ENCODE peak calls at places on chromosomes 11 and 22, in nine cellular contexts. N is head of caudate nucleus; O is neural progenitor cell; P is endothelial cell; X is H54; L is renal cortical epithelial cell; F is COR-L47; B is tibial nerve; Z is activated CD4-positive, alpha-beta T cell treated with anti-CD3 and anti-CD28 coated beads for 48 hours. D is an unnamed sample.

GRCh38 chr11:119101367-119101758 is 290 bp downstream of the DPAGT1 start:
- DNase-seq in N (no peak), O (no peak), P (no peak), X (no peak), L (no peak), F (no peak), B (no peak), Z (peak), D (no peak)

GRCh38 chr11:111417766-111418435 is 38.8 kb upstream of the POU2AF1 start:
- DNase-seq in N (no peak), O (no peak), P (no peak), X (no peak), L (peak), F (no peak), B (peak), Z (no peak), D (peak)

GRCh38 chr11:120270386-120270785 is 30.4 kb downstream of the POU2F3 start:
- DNase-seq in N (no peak), O (no peak), P (no peak), X (no peak), L (no peak), F (no peak), B (no peak), Z (no peak), D (no peak)

GRCh38 chr11:108938604-108939003 is 273.7 kb downstream of the DDX10 start:
- DNase-seq in N (no peak), O (no peak), P (no peak), X (no peak), L (peak), F (no peak), B (no peak), Z (no peak), D (no peak)

GRCh38 chr22:44261164-44261860 is 51.4 kb downstream of the SHISAL1 start:
- DNase-seq in N (no peak), O (no peak), P (no peak), X (no peak), L (no peak), F (no peak), B (no peak), Z (no peak), D (no peak)

GRCh38 chr11:116778556-116778955 is 5.8 kb upstream of the BUD13 start:
- DNase-seq in N (no peak), O (no peak), P (no peak), X (no peak), L (no peak), F (no peak), B (no peak), Z (no peak), D (no peak)

GRCh38 chr11:69005631-69006368 is 7.2 kb downstream of the MRGPRF start:
- DNase-seq in N (no peak), O (no peak), P (no peak), X (no peak), L (no peak), F (no peak), B (peak), Z (no peak), D (no peak)

GRCh38 chr22:36234211-36234610 is 5.1 kb downstream of the APOL2 start:
- DNase-seq in N (no peak), O (no peak), P (no peak), X (no peak), L (no peak), F (no peak), B (no peak), Z (no peak), D (no peak)

D was measured in GM06990.